ENCODE peak calls at places on chromosomes 2 and 18, in seven cellular contexts. E is PC-3; G is thoracic aorta; Y is K562; D is IMR-90; W is heart left ventricle; V is CD8-positive, alpha-beta T cell. N is an unnamed sample.

GRCh38 chr2:72263043-72263780 is 115.5 kb upstream of the CYP26B1 start:
- DNase-seq in E (peak; percentile 61), G (no peak), Y (no peak), D (peak; percentile 5), W (no peak), V (no peak), N (no peak)

GRCh38 chr2:219155054-219155644 is 5.5 kb downstream of the NHEJ1 start:
- DNase-seq in E (peak; percentile 89), G (no peak), Y (peak; percentile 40), D (peak; percentile 73), W (no peak), V (no peak), N (no peak)

GRCh38 chr2:2763351-2763997 is 432.4 kb upstream of the MYT1L start:
- DNase-seq in E (no peak), G (no peak), Y (no peak), D (no peak), W (no peak), V (no peak), N (peak; percentile 79)

GRCh38 chr2:207503234-207503633 is 26.5 kb upstream of the CREB1 start:
- DNase-seq in E (no peak), G (no peak), Y (peak; percentile 53), D (no peak), W (peak; percentile 58), V (no peak), N (no peak)

GRCh38 chr2:30756051-30756719 is 51.1 kb downstream of the CAPN13 start:
- DNase-seq in E (peak; percentile 80), G (no peak), Y (peak; percentile 55), D (no peak), W (no peak), V (no peak), N (peak; percentile 25)

GRCh38 chr2:47174731-47175361 is 19.7 kb upstream of the STPG4 start:
- DNase-seq in E (peak; percentile 85), G (no peak), Y (peak; percentile 31), D (peak; percentile 62), W (peak; percentile 52), V (no peak), N (peak; percentile 76)

GRCh38 chr2:221426929-221427328 is 145.2 kb downstream of the EPHA4 start:
- DNase-seq in E (no peak), G (no peak), Y (no peak), D (no peak), W (no peak), V (no peak), N (no peak)

GRCh38 chr2:150532883-150533282 is 45.4 kb upstream of the RND3 start:
- DNase-seq in E (peak; percentile 49), G (no peak), Y (no peak), D (peak; percentile 82), W (no peak), V (no peak), N (no peak)

GRCh38 chr18:11859903-11860407 is 8.7 kb downstream of the CHMP1B start:
- DNase-seq in E (peak; percentile 98), G (no peak), Y (peak; percentile 30), D (peak; percentile 90), W (no peak), V (no peak), N (peak; percentile 100)

GRCh38 chr18:68837665-68838390 is 39.9 kb downstream of the CCDC102B start:
- DNase-seq in E (peak; percentile 35), G (no peak), Y (no peak), D (peak; percentile 77), W (no peak), V (no peak), N (peak; percentile 17)

GRCh38 chr2:203551653-203552250 is 16.7 kb upstream of the RAPH1 start:
- DNase-seq in E (peak; percentile 29), G (no peak), Y (no peak), D (peak; percentile 70), W (no peak), V (no peak), N (no peak)

GRCh38 chr2:234313498-234313897 is 183.4 kb downstream of the ARL4C start:
- DNase-seq in E (no peak), G (no peak), Y (no peak), D (no peak), W (no peak), V (no peak), N (no peak)
- TF ChIP-seq CTCF in E (no peak), G (no peak), Y (no peak), D (no peak), W (no peak), V (no peak), N (no peak)

DNA sequence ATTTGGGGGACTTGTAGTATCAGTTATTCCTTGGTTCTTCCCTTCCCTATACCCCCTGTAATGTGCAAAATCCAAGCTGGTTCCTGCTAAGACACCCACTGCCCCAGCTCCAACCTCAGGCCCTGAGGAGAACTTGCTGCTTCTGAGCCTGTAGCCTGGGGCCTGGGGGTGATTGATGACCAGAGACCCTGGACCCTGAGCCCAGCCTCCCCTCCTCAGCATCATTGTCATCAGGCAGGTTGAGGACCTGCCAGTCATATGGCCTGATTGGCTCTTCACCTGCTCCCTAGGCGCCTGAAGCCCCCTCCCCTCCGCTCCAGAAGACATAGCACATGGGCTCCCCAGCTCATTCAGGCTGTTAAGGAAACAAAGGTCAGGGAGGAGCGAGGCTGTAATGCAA is 73.8 kb upstream of the YWHAQ start:
- DNase-seq in E (no peak), G (no peak), Y (no peak), D (no peak), W (no peak), V (no peak), N (no peak)
- H3K27ac ChIP-seq in E (peak overlapping the region; percentile 99), G (no peak overlapping the region), Y (no peak overlapping the region), D (no peak overlapping the region), W (no peak overlapping the region), V (no peak overlapping the region), N (no peak overlapping the region)

GRCh38 chr2:29212009-29212408 is 96.8 kb downstream of the CLIP4 start:
- DNase-seq in E (no peak), G (no peak), Y (no peak), D (no peak), W (no peak), V (no peak), N (no peak)
- TF ChIP-seq CTCF in E (no peak), G (no peak), Y (peak; percentile 3), D (no peak), W (no peak), V (no peak), N (no peak)

GRCh38 chr2:236351966-236352525 is 87.8 kb upstream of the ASB18 start:
- DNase-seq in E (no peak), G (no peak), Y (no peak), D (no peak), W (no peak), V (no peak), N (no peak)
- H3K27ac ChIP-seq in E (no peak overlapping the region), G (no peak overlapping the region), Y (no peak overlapping the region), D (no peak overlapping the region), W (no peak overlapping the region), V (no peak overlapping the region), N (no peak overlapping the region)